ENCODE peak calls at places on chromosomes 7 and 10, in six cellular contexts. L is ACHN; U is stimulated activated naive CD4-positive, alpha-beta T cell; N is HFF-Myc; A is glomerular endothelial cell; P is iris pigment epithelial cell. W is an unnamed sample.

GRCh38 chr7:55158541-55158940 is 139.7 kb downstream of the EGFR start:
- DNase-seq in L (no peak), U (no peak), N (no peak), A (no peak), P (peak), W (peak)

GRCh38 chr10:132890301-132890700 is 52.1 kb downstream of the CFAP46 start:
- DNase-seq in L (no peak), U (no peak), N (no peak), A (no peak), P (no peak), W (no peak)

GRCh38 chr7:76396039-76396732 is 13.3 kb downstream of the SSC4D start:
- DNase-seq in L (no peak), U (no peak), N (no peak), A (no peak), P (no peak), W (no peak)

GRCh38 chr7:121504478-121504877 is 108.4 kb upstream of the FAM3C start:
- DNase-seq in L (peak), U (no peak), N (peak), A (peak), P (peak), W (peak)

GRCh38 chr10:31320179-31320597 is 1.2 kb downstream of the ZEB1 start:
- DNase-seq in L (peak), U (peak), N (no peak), A (no peak), P (peak), W (no peak)

GRCh38 chr7:44333971-44334733 is 8.8 kb upstream of the CAMK2B start:
- DNase-seq in L (no peak), U (no peak), N (no peak), A (no peak), P (no peak), W (peak)

GRCh38 chr7:1095621-1096155 is 7.8 kb downstream of the GPER1 start:
- DNase-seq in L (no peak), U (no peak), N (no peak), A (no peak), P (no peak), W (no peak)

GRCh38 chr7:1858435-1859265 is 188.6 kb downstream of the ELFN1 start:
- DNase-seq in L (no peak), U (no peak), N (no peak), A (no peak), P (no peak), W (no peak)

GRCh38 chr7:38548605-38549004 is 82.6 kb downstream of the AMPH start:
- DNase-seq in L (no peak), U (no peak), N (no peak), A (no peak), P (no peak), W (no peak)

GRCh38 chr7:157896774-157897555 is 560.2 kb downstream of the DNAJB6 start:
- DNase-seq in L (no peak), U (no peak), N (no peak), A (no peak), P (no peak), W (no peak)

GRCh38 chr10:100325164-100325563 is 4.9 kb downstream of the PKD2L1 start:
- DNase-seq in L (peak), U (no peak), N (no peak), A (no peak), P (no peak), W (no peak)

GRCh38 chr7:43572516-43573049 is 10.3 kb upstream of the STK17A start:
- DNase-seq in L (peak), U (peak), N (peak), A (peak), P (peak), W (peak)

GRCh38 chr10:71073451-71074175 is 138.8 kb upstream of the UNC5B start:
- DNase-seq in L (no peak), U (no peak), N (no peak), A (no peak), P (no peak), W (no peak)

GRCh38 chr10:114281461-114281860 is 42.4 kb downstream of the VWA2 start:
- DNase-seq in L (no peak), U (no peak), N (no peak), A (no peak), P (no peak), W (no peak)

GRCh38 chr7:148964510-148965267 is 63.6 kb downstream of the PDIA4 start:
- DNase-seq in L (no peak), U (no peak), N (no peak), A (no peak), P (no peak), W (no peak)

GRCh38 chr10:2951235-2951835 is 116.0 kb upstream of the PFKP start:
- DNase-seq in L (no peak), U (no peak), N (no peak), A (no peak), P (no peak), W (no peak)

GRCh38 chr10:8073696-8074416 is 19.4 kb downstream of the GATA3 start:
- DNase-seq in L (no peak), U (no peak), N (peak), A (no peak), P (no peak), W (no peak)

GRCh38 chr10:62885656-62886461 is 69.7 kb upstream of the EGR2 start:
- DNase-seq in L (peak), U (no peak), N (no peak), A (no peak), P (peak), W (no peak)

W was measured in H4.